ENCODE peak calls at places on chromosomes 1 and 21, in four cellular contexts. C is NCI-H1105 treated with DMSO at 0.1 percent for 48 hours, X is NCI-H524, O is T-helper 1 cell. Z is an unnamed sample.

GRCh38 chr1:94544706-94545490 is 3.3 kb upstream of the F3 start:
- DNase-seq in C (no peak), X (no peak), O (no peak), Z (no peak)

GRCh38 chr1:202807367-202807925 is 775 bp downstream of the KDM5B start:
- DNase-seq in C (peak; percentile 39), X (no peak), O (peak; percentile 33), Z (no peak)

GRCh38 chr1:214550339-214551051 is 907 bp downstream of the PTPN14 start:
- DNase-seq in C (no peak), X (no peak), O (no peak), Z (no peak)

GRCh38 chr1:12436817-12437599 is 181.0 kb downstream of the DHRS3 start:
- DNase-seq in C (no peak), X (no peak), O (no peak), Z (no peak)

GRCh38 chr1:108560430-108561144 is 687 bp downstream of the EEIG2 start:
- DNase-seq in C (peak; percentile 92), X (peak; percentile 90), O (peak; percentile 21), Z (no peak)

GRCh38 chr1:229130028-229130668 is 140.8 kb upstream of the RAB4A start:
- DNase-seq in C (no peak), X (no peak), O (no peak), Z (no peak)

GRCh38 chr1:228900993-228901392 is 165.7 kb downstream of the RHOU start:
- DNase-seq in C (no peak), X (no peak), O (no peak), Z (no peak)

GRCh38 chr21:33642896-33643657 is 776 bp downstream of the ITSN1 start:
- DNase-seq in C (no peak), X (no peak), O (no peak), Z (no peak)

GRCh38 chr21:41593051-41593783 is 85.3 kb upstream of the TMPRSS2 start:
- DNase-seq in C (no peak), X (no peak), O (no peak), Z (no peak)

GRCh38 chr1:103525114-103525606 is 339 bp upstream of the RNPC3 start:
- DNase-seq in C (peak; percentile 61), X (peak; percentile 15), O (no peak), Z (peak; percentile 4)

GRCh38 chr1:201267481-201268229 is 15.7 kb upstream of the PKP1 start:
- DNase-seq in C (no peak), X (no peak), O (no peak), Z (no peak)

GRCh38 chr1:108561731-108562326 is 1.9 kb downstream of the EEIG2 start:
- DNase-seq in C (peak; percentile 37), X (peak; percentile 65), O (peak; percentile 76), Z (no peak)

GRCh38 chr1:172185206-172185605 is 235.3 kb upstream of the C1orf105 start:
- DNase-seq in C (no peak), X (no peak), O (no peak), Z (no peak)

GRCh38 chr1:219542828-219543518 is 69.9 kb downstream of the ZC3H11B start:
- DNase-seq in C (no peak), X (no peak), O (no peak), Z (no peak)

GRCh38 chr1:107480548-107480947 is 339.7 kb downstream of the NTNG1 start:
- DNase-seq in C (peak; percentile 21), X (peak; percentile 22), O (no peak), Z (no peak)

GRCh38 chr1:94345148-94345721 is 73.0 kb upstream of the ABCD3 start:
- DNase-seq in C (no peak), X (no peak), O (no peak), Z (no peak)

GRCh38 chr1:64532646-64533045 is 62.7 kb downstream of the CACHD1 start:
- DNase-seq in C (no peak), X (no peak), O (no peak), Z (no peak)

GRCh38 chr1:45400049-45400448 is 59.8 kb upstream of the MUTYH start:
- DNase-seq in C (no peak), X (no peak), O (no peak), Z (no peak)

GRCh38 chr1:63688302-63688701 is 85.5 kb upstream of the ROR1 start:
- DNase-seq in C (no peak), X (no peak), O (no peak), Z (no peak)

GRCh38 chr1:229285424-229285823 is 14.5 kb downstream of the RAB4A start:
- DNase-seq in C (no peak), X (no peak), O (no peak), Z (no peak)

GRCh38 chr1:25569599-25570458 is 26.4 kb downstream of the LDLRAP1 start:
- DNase-seq in C (no peak), X (peak; percentile 87), O (no peak), Z (peak; percentile 89)

GRCh38 chr1:32618673-32619221 is 31.6 kb downstream of the ZBTB8OS start:
- DNase-seq in C (no peak), X (no peak), O (no peak), Z (no peak)

GRCh38 chr1:155623357-155623756 is 13.3 kb downstream of the MSTO1 start:
- DNase-seq in C (no peak), X (no peak), O (no peak), Z (no peak)

GRCh38 chr1:108316545-108316944 is 72.7 kb upstream of the NBPF4 start:
- DNase-seq in C (no peak), X (no peak), O (no peak), Z (no peak)

GRCh38 chr1:63817152-63817667 is 43.4 kb downstream of the ROR1 start:
- DNase-seq in C (peak; percentile 86), X (no peak), O (no peak), Z (peak; percentile 53)

GRCh38 chr1:16302709-16303627 is 49.3 kb downstream of the FBXO42 start:
- DNase-seq in C (no peak), X (no peak), O (no peak), Z (no peak)

GRCh38 chr1:25890249-25891034 is 14.9 kb upstream of the PAQR7 start:
- DNase-seq in C (no peak), X (no peak), O (no peak), Z (no peak)

GRCh38 chr1:172980456-172980855 is 70.3 kb downstream of the TNFSF18 start:
- DNase-seq in C (no peak), X (no peak), O (no peak), Z (no peak)